ENCODE peak calls at places on chromosomes 4 and X, in six cellular contexts. M, C, O, J, Z and K are unnamed samples.

GRCh38 chr4:124459922-124460301 is 252.6 kb downstream of the ANKRD50 start:
- DNase-seq in J (no peak), M (no peak), C (no peak), Z (no peak), O (no peak), K (no peak)

GRCh38 chr4:76373919-76374552 is 46.9 kb downstream of the CCDC158 start:
- DNase-seq in Z (no peak), J (no peak), M (no peak), O (no peak), C (no peak), K (no peak)

GRCh38 chr4:61068745-61069144 is 131.4 kb upstream of the ADGRL3 start:
- DNase-seq in M (no peak), C (no peak), Z (no peak), O (no peak), J (no peak), K (no peak)

GRCh38 chrX:101078716-101079115 is at the start of gene TMEM35A:
- DNase-seq in O (no peak), M (no peak), C (peak), Z (no peak), J (peak), K (no peak)

GRCh38 chr4:6362896-6363295 is 93.2 kb downstream of the WFS1 start:
- DNase-seq in C (peak), J (no peak), Z (no peak), O (no peak), M (no peak), K (peak)

GRCh38 chr4:34158883-34159282 is 2085.4 kb downstream of the ARAP2 start:
- DNase-seq in M (no peak), Z (no peak), J (no peak), C (no peak), O (no peak), K (no peak)

GRCh38 chrX:71198066-71198465 is 25.0 kb upstream of the GJB1 start:
- DNase-seq in C (no peak), Z (no peak), M (peak), J (no peak), O (no peak), K (no peak)

GRCh38 chrX:11239230-11239629 is 54.0 kb upstream of the AMELX start:
- DNase-seq in O (no peak), C (peak), M (no peak), Z (no peak), J (no peak), K (no peak)

GRCh38 chr4:158783775-158784174 is 14.9 kb downstream of the FNIP2 start:
- DNase-seq in M (no peak), Z (no peak), O (no peak), C (no peak), J (no peak), K (no peak)

GRCh38 chr4:86661006-86661405 is 66.9 kb downstream of the PTPN13 start:
- DNase-seq in J (no peak), M (no peak), O (no peak), C (no peak), Z (no peak), K (no peak)

GRCh38 chr4:159358226-159358625 is 255.3 kb downstream of the RAPGEF2 start:
- DNase-seq in J (no peak), M (no peak), O (no peak), C (no peak), Z (no peak), K (no peak)

GRCh38 chr4:55512922-55513571 is 33.7 kb downstream of the CLOCK start:
- DNase-seq in J (no peak), Z (no peak), M (no peak), O (no peak), C (no peak), K (no peak)

GRCh38 chr4:44801384-44801783 is 75.0 kb upstream of the GNPDA2 start:
- DNase-seq in Z (no peak), M (no peak), O (no peak), J (no peak), C (no peak), K (no peak)

GRCh38 chr4:55475394-55476243 is 71.1 kb downstream of the CLOCK start:
- DNase-seq in J (no peak), Z (no peak), M (no peak), C (no peak), O (no peak), K (no peak)

GRCh38 chr4:133720001-133720400 is 481.6 kb downstream of the PABPC4L start:
- DNase-seq in Z (no peak), C (no peak), O (no peak), J (no peak), M (no peak), K (no peak)

GRCh38 chr4:169649545-169650226 is 29.3 kb downstream of the CLCN3 start:
- DNase-seq in C (no peak), Z (no peak), M (no peak), J (no peak), O (no peak), K (no peak)

GRCh38 chrX:134685662-134686061 is 27.4 kb upstream of the PLAC1 start:
- DNase-seq in M (no peak), J (no peak), Z (no peak), O (no peak), C (no peak), K (no peak)

GRCh38 chr4:103947617-103948016 is 227.8 kb upstream of the TACR3 start:
- DNase-seq in C (no peak), J (no peak), Z (no peak), O (no peak), M (no peak), K (no peak)

GRCh38 chrX:21725498-21725897 is 32.4 kb downstream of the SMPX start:
- DNase-seq in J (peak), O (no peak), C (no peak), M (no peak), Z (no peak), K (no peak)

GRCh38 chr4:108369035-108369655 is 200.4 kb upstream of the LEF1 start:
- DNase-seq in C (no peak), J (no peak), M (no peak), O (no peak), Z (no peak), K (no peak)

GRCh38 chr4:140076307-140076706 is 77.7 kb downstream of the MAML3 start:
- DNase-seq in O (no peak), J (no peak), Z (no peak), C (no peak), M (no peak), K (no peak)

GRCh38 chr4:752196-752861 is 46.7 kb downstream of the PCGF3 start:
- DNase-seq in M (no peak), Z (no peak), C (no peak), O (peak), J (no peak), K (no peak)

GRCh38 chr4:76681996-76682395 is 215.9 kb downstream of the SOWAHB start:
- DNase-seq in O (no peak), M (no peak), Z (no peak), J (no peak), C (no peak), K (no peak)

GRCh38 chrX:133574716-133575115 is 159.4 kb upstream of the GPC4 start:
- DNase-seq in M (no peak), J (no peak), O (no peak), C (no peak), Z (no peak), K (no peak)

GRCh38 chr4:46844325-46844917 is 64.6 kb downstream of the COX7B2 start:
- DNase-seq in J (peak), Z (peak), M (peak), O (no peak), C (peak), K (peak)

GRCh38 chrX:37921758-37922157 is 74.4 kb upstream of the DYNLT3 start:
- DNase-seq in J (no peak), Z (no peak), O (no peak), C (no peak), M (no peak), K (no peak)

GRCh38 chrX:150625107-150625506 is 56.7 kb downstream of the MTM1 start:
- DNase-seq in O (no peak), J (no peak), Z (no peak), C (no peak), M (no peak), K (no peak)

GRCh38 chrX:45710081-45710801 is 509.6 kb upstream of the DIPK2B start:
- DNase-seq in J (no peak), O (no peak), M (no peak), Z (no peak), C (no peak), K (no peak)

GRCh38 chrX:108246304-108246954 is 154.9 kb downstream of the ATG4A start:
- DNase-seq in O (no peak), C (no peak), M (no peak), Z (no peak), J (no peak), K (no peak)

GRCh38 chrX:125101971-125102750 is 217.5 kb upstream of the TEX13C start:
- DNase-seq in Z (no peak), J (no peak), O (no peak), C (no peak), M (no peak), K (no peak)

GRCh38 chr4:8913121-8913857 is 41.6 kb upstream of the HMX1 start:
- DNase-seq in C (peak), Z (no peak), J (no peak), O (peak), M (no peak), K (no peak)

GRCh38 chrX:141989802-141990201 is 86.1 kb downstream of the MAGEC1 start:
- DNase-seq in Z (no peak), O (no peak), J (no peak), M (no peak), C (no peak), K (no peak)

GRCh38 chr4:187550256-187550950 is 445.2 kb upstream of the ZFP42 start:
- DNase-seq in Z (no peak), J (no peak), M (no peak), C (no peak), O (no peak), K (no peak)

GRCh38 chrX:22922961-22923360 is 76.8 kb upstream of the DDX53 start:
- DNase-seq in Z (no peak), M (no peak), J (no peak), C (no peak), O (no peak), K (no peak)